ENCODE peak calls at places on chromosomes 1 and 21, in four cellular contexts. G is CD8-positive, alpha-beta memory T cell; E is neural crest cell; I is H7. L is an unnamed sample.

GRCh38 chr1:100440075-100440809 is 87.9 kb downstream of the CDC14A start:
- DNase-seq in G (peak; percentile 81), E (no peak), I (no peak), L (no peak)

GRCh38 chr1:64574301-64574700 is 104.4 kb downstream of the CACHD1 start:
- DNase-seq in G (no peak), E (no peak), I (no peak), L (no peak)

GRCh38 chr1:225962440-225962975 is 21.5 kb upstream of the LEFTY2 start:
- DNase-seq in G (peak; percentile 35), E (peak; percentile 74), I (peak; percentile 92), L (no peak)

GRCh38 chr1:181013144-181013543 is 9.5 kb downstream of the STX6 start:
- DNase-seq in G (peak; percentile 32), E (no peak), I (no peak), L (no peak)

GRCh38 chr21:44011774-44012473 is at the start of gene TRAPPC10:
- DNase-seq in G (peak; percentile 78), E (peak; percentile 68), I (peak; percentile 94), L (peak; percentile 34)

GRCh38 chr21:34074283-34075098 is 1.1 kb downstream of the MRPS6 start:
- DNase-seq in G (no peak), E (peak; percentile 8), I (peak; percentile 47), L (no peak)

GRCh38 chr1:230694464-230694863 is 19.5 kb downstream of the AGT start:
- DNase-seq in G (no peak), E (no peak), I (no peak), L (no peak)

GRCh38 chr1:214446772-214447556 is 104.4 kb downstream of the PTPN14 start:
- DNase-seq in G (no peak), E (no peak), I (peak; percentile 77), L (peak; percentile 89)

GRCh38 chr1:151131832-151132675 is 14.4 kb downstream of the SEMA6C start:
- DNase-seq in G (no peak), E (peak; percentile 30), I (peak; percentile 84), L (no peak)

GRCh38 chr1:44559913-44560312 is 114.4 kb downstream of the TMEM53 start:
- DNase-seq in G (no peak), E (no peak), I (no peak), L (no peak)

GRCh38 chr1:43796111-43796581 is 88.8 kb downstream of the ST3GAL3 start:
- DNase-seq in G (no peak), E (no peak), I (no peak), L (no peak)

GRCh38 chr1:85321237-85321964 is 45.0 kb upstream of the BCL10 start:
- DNase-seq in G (no peak), E (no peak), I (no peak), L (peak; percentile 90)

GRCh38 chr21:34688145-34688544 is 19.4 kb downstream of the CLIC6 start:
- DNase-seq in G (no peak), E (no peak), I (no peak), L (no peak)

GRCh38 chr1:39590546-39590945 is 14.0 kb upstream of the PABPC4 start:
- DNase-seq in G (no peak), E (no peak), I (no peak), L (no peak)

GRCh38 chr1:150537732-150538684 is 11.2 kb upstream of the ADAMTSL4 start:
- DNase-seq in G (no peak), E (no peak), I (peak; percentile 87), L (no peak)

GRCh38 chr1:231041705-231042261 is 1.7 kb upstream of the FAM89A start:
- DNase-seq in G (no peak), E (no peak), I (no peak), L (no peak)

GRCh38 chr1:46549697-46550681 is 1.5 kb downstream of the KNCN start:
- DNase-seq in G (peak; percentile 83), E (peak; percentile 28), I (peak; percentile 76), L (no peak)

GRCh38 chr1:35192056-35192852 is 691 bp downstream of the SFPQ start:
- DNase-seq in G (peak; percentile 89), E (peak; percentile 80), I (peak; percentile 94), L (no peak)

GRCh38 chr1:21251773-21252471 is 38.3 kb downstream of the ECE1 start:
- DNase-seq in G (no peak), E (no peak), I (no peak), L (no peak)

GRCh38 chr1:84247425-84248220 is 53.9 kb upstream of the SAMD13 start:
- DNase-seq in G (no peak), E (no peak), I (no peak), L (peak; percentile 55)

GRCh38 chr1:76186617-76187016 is 112.1 kb downstream of the ST6GALNAC3 start:
- DNase-seq in G (no peak), E (no peak), I (no peak), L (no peak)

GRCh38 chr1:30756545-30757195 is 904 bp downstream of the LAPTM5 start:
- DNase-seq in G (peak; percentile 86), E (no peak), I (no peak), L (peak; percentile 24)

GRCh38 chr1:21811875-21812305 is at the start of gene LDLRAD2:
- DNase-seq in G (no peak), E (no peak), I (peak; percentile 43), L (no peak)

GRCh38 chr1:148318123-148318899 is 164.8 kb downstream of the PPIAL4G start:
- DNase-seq in G (peak; percentile 59), E (no peak), I (peak; percentile 55), L (no peak)

GRCh38 chr1:192539450-192540132 is 36.0 kb upstream of the RGS1 start:
- DNase-seq in G (no peak), E (no peak), I (no peak), L (no peak)

GRCh38 chr1:228109962-228110488 is 926 bp upstream of the MRPL55 start:
- DNase-seq in G (no peak), E (no peak), I (no peak), L (no peak)

GRCh38 chr1:221117548-221117951 is 238.3 kb downstream of the HLX start:
- DNase-seq in G (no peak), E (no peak), I (no peak), L (no peak)

GRCh38 chr1:159058751-159059150 is 17.8 kb downstream of the AIM2 start:
- DNase-seq in G (no peak), E (no peak), I (no peak), L (no peak)

GRCh38 chr1:66779475-66780078 is 21.5 kb downstream of the INSL5 start:
- DNase-seq in G (no peak), E (no peak), I (no peak), L (no peak)

GRCh38 chr1:109309347-109309746 is 2.5 kb upstream of the MYBPHL start:
- DNase-seq in G (no peak), E (no peak), I (no peak), L (no peak)

GRCh38 chr21:42538479-42539275 is 25.0 kb downstream of the SLC37A1 start:
- DNase-seq in G (no peak), E (no peak), I (no peak), L (no peak)

GRCh38 chr1:210817385-210818275 is 316.3 kb downstream of the KCNH1 start:
- DNase-seq in G (no peak), E (no peak), I (no peak), L (no peak)

GRCh38 chr1:43550598-43551246 is 20.0 kb downstream of the PTPRF start:
- DNase-seq in G (no peak), E (no peak), I (no peak), L (no peak)

GRCh38 chr1:202007703-202008489 is 2.5 kb upstream of the ELF3 start:
- DNase-seq in G (no peak), E (no peak), I (peak; percentile 92), L (no peak)

GRCh38 chr1:150688786-150689185 is 8.2 kb downstream of the GOLPH3L start:
- DNase-seq in G (no peak), E (no peak), I (no peak), L (no peak)

GRCh38 chr21:14773777-14774345 is 227.7 kb upstream of the SAMSN1 start:
- DNase-seq in G (peak; percentile 18), E (peak; percentile 3), I (peak; percentile 50), L (no peak)

GRCh38 chr1:173742203-173742886 is 27.6 kb downstream of the KLHL20 start:
- DNase-seq in G (no peak), E (no peak), I (no peak), L (no peak)

GRCh38 chr1:37765937-37766664 is 1.2 kb upstream of the EPHA10 start:
- DNase-seq in G (no peak), E (no peak), I (peak; percentile 73), L (no peak)

L was measured in HS-27A.